ENCODE peak calls at places on chromosomes 16 and 17, in four cellular contexts. Q, J, D and R are unnamed samples.
A peak's percentile ranks its signal among the peaks of the same experiment; 100 is the strongest.

GRCh38 chr16:67198238-67198734 is 645 bp upstream of the ELMO3 start:
- DNase-seq in Q (peak; percentile 84), J (no peak), D (peak; percentile 82), R (no peak)

GRCh38 chr16:31699601-31700000 is 171.9 kb downstream of the AHSP start:
- DNase-seq in Q (no peak), J (no peak), D (no peak), R (no peak)

GRCh38 chr17:43952351-43952723 is 1.4 kb downstream of the PYY start:
- DNase-seq in Q (peak; percentile 76), J (no peak), D (no peak), R (no peak)

GRCh38 chr17:21029032-21029431 is 13.8 kb downstream of the USP22 start:
- DNase-seq in Q (no peak), J (no peak), D (no peak), R (no peak)

GRCh38 chr17:79616801-79617200 is 6.0 kb upstream of the RBFOX3 start:
- DNase-seq in Q (peak; percentile 23), J (no peak), D (peak; percentile 19), R (no peak)

GRCh38 chr16:4659363-4660353 is 33.7 kb upstream of the NUDT16L1 start:
- DNase-seq in Q (no peak), J (no peak), D (no peak), R (no peak)

GRCh38 chr17:50352072-50352692 is 6.3 kb downstream of the XYLT2 start:
- DNase-seq in Q (no peak), J (no peak), D (peak; percentile 51), R (no peak)

GRCh38 chr17:78940708-78941107 is 15.5 kb upstream of the TIMP2 start:
- DNase-seq in Q (peak; percentile 29), J (no peak), D (no peak), R (no peak)

GRCh38 chr17:43530303-43531081 is 15.6 kb downstream of the ETV4 start:
- DNase-seq in Q (peak; percentile 93), J (no peak), D (peak; percentile 75), R (no peak)

GRCh38 chr16:21526923-21527807 is 72.2 kb upstream of the METTL9 start:
- DNase-seq in Q (no peak), J (no peak), D (no peak), R (no peak)

GRCh38 chr16:363110-364090 is 6.9 kb downstream of the MRPL28 start:
- DNase-seq in Q (peak; percentile 89), J (no peak), D (no peak), R (no peak)

GRCh38 chr16:80105160-80105559 is 435.6 kb upstream of the DYNLRB2 start:
- DNase-seq in Q (no peak), J (no peak), D (no peak), R (no peak)

GRCh38 chr17:48593840-48594411 is 347 bp upstream of the HOXB5 start:
- DNase-seq in Q (peak; percentile 94), J (peak; percentile 78), D (peak; percentile 84), R (peak; percentile 63)

GRCh38 chr17:66654341-66654740 is 180.6 kb upstream of the CACNG5 start:
- DNase-seq in Q (no peak), J (no peak), D (no peak), R (no peak)

GRCh38 chr16:69482410-69482951 is 58.1 kb downstream of the CYB5B start:
- DNase-seq in Q (peak; percentile 87), J (no peak), D (no peak), R (no peak)

GRCh38 chr17:21140911-21141310 is 14.1 kb downstream of the DHRS7B start:
- DNase-seq in Q (no peak), J (peak; percentile 77), D (no peak), R (no peak)

GRCh38 chr16:84448444-84448843 is 56.0 kb downstream of the MEAK7 start:
- DNase-seq in Q (no peak), J (no peak), D (peak; percentile 21), R (no peak)

GRCh38 chr17:37368577-37368976 is 7.2 kb upstream of the C17orf78 start:
- DNase-seq in Q (no peak), J (no peak), D (no peak), R (no peak)

GRCh38 chr16:86531193-86531550 is 20.8 kb downstream of the FOXF1 start:
- DNase-seq in Q (peak; percentile 54), J (no peak), D (peak; percentile 64), R (no peak)

GRCh38 chr17:68400404-68400735 is 56.9 kb downstream of the WIPI1 start:
- DNase-seq in Q (no peak), J (no peak), D (no peak), R (no peak)

GRCh38 chr16:3780570-3780969 is 63.2 kb upstream of the TRAP1 start:
- DNase-seq in Q (no peak), J (peak; percentile 39), D (no peak), R (no peak)

GRCh38 chr16:68995011-68995504 is 110.4 kb upstream of the HAS3 start:
- DNase-seq in Q (no peak), J (peak; percentile 47), D (no peak), R (no peak)

GRCh38 chr17:81952792-81953228 is 5.8 kb upstream of the MYADML2 start:
- DNase-seq in Q (no peak), J (no peak), D (no peak), R (no peak)

GRCh38 chr16:85142129-85142513 is 29.8 kb upstream of the CIBAR2 start:
- DNase-seq in Q (peak; percentile 67), J (no peak), D (no peak), R (no peak)

GRCh38 chr16:50804290-50804907 is 62.5 kb downstream of the CYLD start:
- DNase-seq in Q (no peak), J (no peak), D (no peak), R (no peak)

GRCh38 chr16:48156790-48157209 is 1.0 kb upstream of the ABCC12 start:
- DNase-seq in Q (peak; percentile 91), J (peak; percentile 83), D (peak; percentile 94), R (peak; percentile 16)

GRCh38 chr17:82053556-82054263 is 2.0 kb downstream of the GPS1 start:
- DNase-seq in Q (peak; percentile 74), J (no peak), D (no peak), R (no peak)

DNA sequence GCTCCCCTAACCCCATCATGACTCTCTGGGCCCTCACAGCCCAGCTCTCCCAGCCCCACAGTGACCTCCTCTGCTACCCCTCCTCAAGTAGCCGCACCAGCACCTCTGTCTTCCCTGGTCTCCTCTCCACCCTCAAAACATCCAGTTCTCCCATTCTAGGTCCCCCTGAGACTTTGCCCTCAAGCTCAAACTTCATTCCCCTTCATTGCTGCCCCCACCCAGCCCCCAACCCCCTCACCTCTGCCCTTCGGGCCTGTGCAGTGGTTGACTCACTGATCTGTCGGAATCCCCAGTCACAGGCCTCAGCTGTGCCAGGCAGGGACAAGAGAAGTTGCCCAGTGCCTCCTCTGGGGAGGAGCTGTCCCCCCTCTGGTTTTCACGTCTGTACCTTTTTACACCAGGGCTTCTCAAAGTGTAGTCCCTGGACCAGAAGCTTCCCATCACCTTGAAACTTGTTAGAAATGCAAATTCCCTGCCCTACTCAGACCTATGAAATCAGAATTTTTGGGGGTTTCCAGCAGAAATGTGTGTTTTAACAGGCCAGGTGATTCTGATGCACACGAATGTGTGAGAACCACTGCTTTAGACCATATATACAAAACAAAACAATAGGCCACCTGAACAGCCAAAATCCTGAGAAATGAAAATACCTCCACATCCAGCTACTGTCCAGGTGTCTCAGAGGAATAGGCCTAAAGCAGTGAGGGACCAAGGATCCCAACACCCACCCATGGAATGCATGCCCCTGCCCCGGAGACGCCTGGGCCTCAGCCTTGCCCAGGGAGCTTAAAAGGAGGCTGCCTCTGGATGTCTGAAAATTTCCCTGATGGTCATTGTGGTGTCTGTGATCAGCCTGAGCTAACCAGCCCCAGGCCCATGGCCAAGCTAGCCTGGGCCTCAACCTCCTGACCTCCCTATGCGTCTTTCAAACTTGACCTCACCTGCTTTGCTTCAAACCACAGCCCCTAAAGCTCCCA is 853 bp upstream of the DOK4 start:
- DNase-seq in Q (no peak), J (peak; percentile 56), D (peak; percentile 46), R (no peak)
- H3K4me3 ChIP-seq in Q (peak overlapping the region; percentile 66), J (peak overlapping the region; percentile 41), D (peak overlapping the region; percentile 75), R (no peak overlapping the region)

DNA sequence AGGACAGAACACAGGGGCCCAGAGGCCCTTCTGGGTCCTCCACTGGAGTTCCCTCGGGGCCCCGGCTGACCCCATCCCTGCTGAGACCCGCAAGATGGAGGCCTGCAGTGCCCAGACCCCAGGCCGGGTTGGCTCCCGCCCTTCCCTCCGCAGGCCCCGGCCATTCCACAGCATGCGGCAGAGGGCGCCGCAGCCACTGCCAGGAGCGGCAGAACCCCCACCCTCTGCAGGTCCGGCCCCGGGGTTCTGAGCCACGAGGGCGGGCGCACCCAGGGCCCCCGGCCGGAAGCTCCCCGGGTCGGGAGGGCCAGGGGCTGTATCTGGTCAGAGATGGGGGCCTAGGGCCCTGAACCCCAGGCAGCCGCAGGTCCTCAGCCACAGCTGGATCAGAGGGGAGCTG is 2.4 kb upstream of the PERCC1 start:
- DNase-seq in Q (peak; percentile 77), J (peak; percentile 46), D (peak; percentile 67), R (no peak)
- TF ChIP-seq CTCF in Q (no peak), J (peak; percentile 49), D (peak; percentile 34), R (peak; percentile 65)

GRCh38 chr17:42411321-42411820 is 11.7 kb downstream of the CAVIN1 start:
- DNase-seq in Q (no peak), J (no peak), D (no peak), R (no peak)

GRCh38 chr17:42408076-42408475 is 15.0 kb downstream of the CAVIN1 start:
- DNase-seq in Q (no peak), J (no peak), D (no peak), R (no peak)

GRCh38 chr17:42407289-42407836 is 15.7 kb downstream of the CAVIN1 start:
- DNase-seq in Q (peak; percentile 93), J (peak; percentile 76), D (peak; percentile 90), R (no peak)

GRCh38 chr17:42411905-42412679 is 11.0 kb downstream of the CAVIN1 start:
- DNase-seq in Q (no peak), J (no peak), D (no peak), R (no peak)

DNA sequence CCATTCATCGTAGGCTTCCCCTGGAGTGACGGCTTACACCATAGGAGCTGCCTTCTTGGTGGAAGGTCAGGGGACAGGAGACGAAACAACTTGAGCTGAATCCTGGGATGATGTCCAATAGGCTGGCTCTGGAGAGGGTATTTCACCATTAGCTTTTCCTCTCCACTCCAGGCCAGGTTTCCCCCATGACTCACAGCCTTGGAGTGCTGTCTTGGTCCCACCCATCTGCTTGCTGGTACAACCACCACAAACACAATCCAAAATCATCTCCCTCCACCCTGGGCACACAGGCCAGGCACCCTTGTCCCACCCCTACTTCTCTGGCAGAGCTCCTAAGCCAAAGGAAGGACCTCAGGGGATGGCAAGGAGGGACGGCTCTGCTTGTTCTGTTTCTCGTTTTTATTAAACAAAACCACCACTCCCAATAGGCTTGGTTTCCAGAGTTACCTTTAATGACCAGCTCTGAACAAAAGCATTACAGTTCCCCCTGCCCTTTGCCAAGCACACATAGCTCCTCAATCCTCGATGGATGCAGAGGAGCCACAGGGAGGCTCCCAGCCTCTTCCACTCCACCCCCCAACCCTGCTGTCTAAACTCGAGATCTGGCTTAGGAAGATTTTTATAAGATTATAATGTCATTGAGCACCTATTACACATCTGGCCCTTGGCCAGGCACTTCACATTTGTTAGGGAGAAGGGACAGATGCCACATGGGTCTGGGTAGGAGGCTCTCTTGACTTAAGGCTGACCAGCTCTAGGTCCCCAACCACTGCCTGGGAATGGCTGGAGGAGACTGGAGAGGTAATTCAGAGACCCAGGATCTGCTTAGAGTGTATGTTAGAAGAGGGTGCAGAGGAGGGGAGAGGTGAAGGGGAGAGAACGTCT is 13.3 kb downstream of the CAVIN1 start:
- DNase-seq in Q (no peak), J (no peak), D (peak; percentile 72), R (no peak)
- H3K4me3 ChIP-seq in Q (no peak overlapping the region), J (no peak overlapping the region), D (no peak overlapping the region), R (peak overlapping the region; percentile 29)

GRCh38 chr16:28505489-28506137 is 1.0 kb downstream of the IL27 start:
- DNase-seq in Q (no peak), J (no peak), D (no peak), R (no peak)
- TF ChIP-seq CTCF in Q (no peak), J (no peak), D (no peak), R (no peak)